ENCODE peak calls at places on chromosomes 12 and 14, in seven cellular contexts. P is hippocampal formation; B is GM10248; I is MM.1S; G is naive thymus-derived CD8-positive, alpha-beta T cell; Z is left ventricle myocardium inferior; Q is activated CD4-positive, CD25-positive, alpha-beta regulatory T cell. T is an unnamed sample.

GRCh38 chr12:49019120-49019430 is 499 bp upstream of the PRKAG1 start:
- DNase-seq in B (no peak), G (no peak), P (no peak), Q (no peak), Z (no peak), I (no peak), T (no peak)

GRCh38 chr14:61555056-61555838 is 140.1 kb upstream of the HIF1A start:
- DNase-seq in Q (no peak), P (no peak), B (no peak), I (no peak), G (no peak), Z (no peak), T (no peak)

GRCh38 chr12:108832730-108833354 is 24.5 kb downstream of the SSH1 start:
- DNase-seq in Z (peak; percentile 20), B (no peak), G (no peak), P (no peak), Q (no peak), I (no peak), T (no peak)

GRCh38 chr12:52566847-52567291 is 6.8 kb downstream of the KRT74 start:
- DNase-seq in Z (peak; percentile 68), P (no peak), G (peak; percentile 19), Q (no peak), I (no peak), B (no peak), T (no peak)

GRCh38 chr14:91376547-91377477 is 40.8 kb downstream of the CCDC88C start:
- DNase-seq in Z (no peak), B (no peak), I (peak; percentile 54), G (no peak), Q (no peak), P (no peak), T (no peak)

GRCh38 chr12:70305794-70306193 is 60.3 kb upstream of the KCNMB4 start:
- DNase-seq in G (no peak), Z (no peak), P (no peak), Q (no peak), I (no peak), B (no peak), T (no peak)

GRCh38 chr12:7555752-7556151 is 52.2 kb upstream of the CD163 start:
- DNase-seq in P (peak; percentile 10), I (no peak), B (no peak), G (no peak), Z (no peak), Q (no peak), T (no peak)

GRCh38 chr12:109538191-109538863 is 35.0 kb downstream of the MMAB start:
- DNase-seq in Q (no peak), Z (no peak), P (no peak), G (no peak), B (no peak), I (no peak), T (no peak)

GRCh38 chr12:14238224-14238792 is 127.2 kb upstream of the ATF7IP start:
- DNase-seq in Q (no peak), B (no peak), P (peak; percentile 52), Z (no peak), I (peak; percentile 48), G (no peak), T (no peak)

GRCh38 chr12:121989951-121990647 is 31.6 kb upstream of the BCL7A start:
- DNase-seq in I (no peak), G (no peak), B (no peak), Z (no peak), Q (no peak), P (no peak), T (no peak)

GRCh38 chr14:91258021-91258618 is 13.6 kb upstream of the GPR68 start:
- DNase-seq in G (no peak), Q (no peak), Z (peak; percentile 31), P (no peak), B (no peak), I (no peak), T (no peak)

GRCh38 chr12:32454866-32455265 is 55.5 kb downstream of the FGD4 start:
- DNase-seq in Z (no peak), I (no peak), Q (no peak), G (no peak), P (no peak), B (no peak), T (no peak)

GRCh38 chr12:108967869-108968540 is 52.9 kb downstream of the SVOP start:
- DNase-seq in G (no peak), P (no peak), Z (no peak), Q (no peak), B (peak; percentile 29), I (peak; percentile 10), T (no peak)

GRCh38 chr12:57146925-57147640 is at the start of gene LRP1-AS:
- DNase-seq in B (no peak), P (no peak), G (no peak), I (no peak), Q (no peak), Z (no peak), T (no peak)

GRCh38 chr12:58529114-58529665 is 391.1 kb downstream of the LRIG3 start:
- DNase-seq in I (peak; percentile 24), Q (no peak), G (no peak), P (no peak), Z (no peak), B (no peak), T (no peak)

GRCh38 chr14:97274626-97275025 is 477.4 kb downstream of the VRK1 start:
- DNase-seq in Z (no peak), P (no peak), I (no peak), G (no peak), B (no peak), Q (no peak), T (no peak)

GRCh38 chr12:123139926-123140674 is 10.8 kb downstream of the PITPNM2 start:
- DNase-seq in B (no peak), I (no peak), G (no peak), P (no peak), Z (no peak), Q (no peak), T (no peak)

GRCh38 chr14:95106966-95107365 is 50.4 kb downstream of the DICER1 start:
- DNase-seq in I (no peak), B (no peak), Q (no peak), Z (no peak), P (no peak), G (no peak), T (no peak)

GRCh38 chr14:95294834-95295599 is 24.7 kb downstream of the CLMN start:
- DNase-seq in Q (no peak), G (no peak), P (no peak), Z (no peak), I (no peak), B (no peak), T (no peak)

GRCh38 chr12:22275847-22276246 is 58.7 kb downstream of the ST8SIA1 start:
- DNase-seq in P (no peak), B (no peak), I (no peak), Q (no peak), Z (peak; percentile 86), G (no peak), T (no peak)

GRCh38 chr14:95291859-95292542 is 27.7 kb downstream of the CLMN start:
- DNase-seq in I (no peak), P (no peak), G (peak; percentile 10), Z (peak; percentile 82), Q (no peak), B (peak; percentile 45), T (no peak)

GRCh38 chr12:116955382-116956021 is 44.8 kb downstream of the FBXW8 start:
- DNase-seq in Q (no peak), I (peak; percentile 64), Z (no peak), P (no peak), B (no peak), G (no peak), T (no peak)

GRCh38 chr14:21244546-21244945 is 24.7 kb downstream of the HNRNPC start:
- DNase-seq in I (no peak), Q (no peak), P (no peak), B (no peak), Z (no peak), G (no peak), T (no peak)

T was measured in GDM1.